ENCODE peak calls at places on chromosome 1, in seven cellular contexts. One of them, this sample, is unnamed.

GRCh38 chr1:194214735-194215134 is 1028.3 kb upstream of the B3GALT2 start:
- DNase-seq in GM12892: no peak
- DNase-seq in stimulated activated CD4-positive, alpha-beta T cell treated with anti-CD3 and anti-CD28 coated beads, Interleukin-1b, Interleukin-23, amount 100 ng/mL, for 1 hour: no peak
- DNase-seq in cardiac fibroblast: no peak
- DNase-seq in CD8-positive, alpha-beta T cell: no peak
- DNase-seq in SHP77: no peak
- DNase-seq in stomach: no peak
- DNase-seq in this sample: no peak

GRCh38 chr1:180837025-180837424 is 75.7 kb upstream of the KIAA1614 start:
- DNase-seq in GM12892: no peak
- DNase-seq in stimulated activated CD4-positive, alpha-beta T cell treated with anti-CD3 and anti-CD28 coated beads, Interleukin-1b, Interleukin-23, amount 100 ng/mL, for 1 hour: no peak
- DNase-seq in cardiac fibroblast: no peak
- DNase-seq in CD8-positive, alpha-beta T cell: no peak
- DNase-seq in SHP77: no peak
- DNase-seq in stomach: no peak
- DNase-seq in this sample: no peak

GRCh38 chr1:221868894-221869293 is 127.0 kb upstream of the DUSP10 start:
- DNase-seq in GM12892: no peak
- DNase-seq in stimulated activated CD4-positive, alpha-beta T cell treated with anti-CD3 and anti-CD28 coated beads, Interleukin-1b, Interleukin-23, amount 100 ng/mL, for 1 hour: no peak
- DNase-seq in cardiac fibroblast: peak; percentile 88
- DNase-seq in CD8-positive, alpha-beta T cell: no peak
- DNase-seq in SHP77: no peak
- DNase-seq in stomach: no peak
- DNase-seq in this sample: no peak

GRCh38 chr1:34292472-34292871 is 115.8 kb downstream of the C1orf94 start:
- DNase-seq in GM12892: no peak
- DNase-seq in stimulated activated CD4-positive, alpha-beta T cell treated with anti-CD3 and anti-CD28 coated beads, Interleukin-1b, Interleukin-23, amount 100 ng/mL, for 1 hour: no peak
- DNase-seq in cardiac fibroblast: no peak
- DNase-seq in CD8-positive, alpha-beta T cell: no peak
- DNase-seq in SHP77: no peak
- DNase-seq in stomach: no peak
- DNase-seq in this sample: no peak

GRCh38 chr1:197774691-197775281 is 494 bp downstream of the DENND1B start:
- DNase-seq in GM12892: peak; percentile 25
- DNase-seq in stimulated activated CD4-positive, alpha-beta T cell treated with anti-CD3 and anti-CD28 coated beads, Interleukin-1b, Interleukin-23, amount 100 ng/mL, for 1 hour: no peak
- DNase-seq in cardiac fibroblast: peak; percentile 60
- DNase-seq in CD8-positive, alpha-beta T cell: peak; percentile 39
- DNase-seq in SHP77: peak; percentile 19
- DNase-seq in stomach: peak; percentile 52
- DNase-seq in this sample: peak; percentile 64

GRCh38 chr1:97337250-97338030 is 583.4 kb downstream of the DPYD start:
- DNase-seq in GM12892: no peak
- DNase-seq in stimulated activated CD4-positive, alpha-beta T cell treated with anti-CD3 and anti-CD28 coated beads, Interleukin-1b, Interleukin-23, amount 100 ng/mL, for 1 hour: no peak
- DNase-seq in cardiac fibroblast: peak; percentile 41
- DNase-seq in CD8-positive, alpha-beta T cell: no peak
- DNase-seq in SHP77: no peak
- DNase-seq in stomach: no peak
- DNase-seq in this sample: no peak

GRCh38 chr1:84712288-84712874 is 22.1 kb upstream of the SSX2IP start:
- DNase-seq in GM12892: no peak
- DNase-seq in stimulated activated CD4-positive, alpha-beta T cell treated with anti-CD3 and anti-CD28 coated beads, Interleukin-1b, Interleukin-23, amount 100 ng/mL, for 1 hour: no peak
- DNase-seq in cardiac fibroblast: peak; percentile 59
- DNase-seq in CD8-positive, alpha-beta T cell: no peak
- DNase-seq in SHP77: no peak
- DNase-seq in stomach: no peak
- DNase-seq in this sample: no peak

GRCh38 chr1:154983776-154984466 is 777 bp downstream of the FLAD1 start:
- DNase-seq in GM12892: no peak
- DNase-seq in stimulated activated CD4-positive, alpha-beta T cell treated with anti-CD3 and anti-CD28 coated beads, Interleukin-1b, Interleukin-23, amount 100 ng/mL, for 1 hour: no peak
- DNase-seq in cardiac fibroblast: no peak
- DNase-seq in CD8-positive, alpha-beta T cell: no peak
- DNase-seq in SHP77: peak; percentile 21
- DNase-seq in stomach: no peak
- DNase-seq in this sample: no peak

GRCh38 chr1:57272150-57272549 is 151.7 kb downstream of the DAB1 start:
- DNase-seq in GM12892: no peak
- DNase-seq in stimulated activated CD4-positive, alpha-beta T cell treated with anti-CD3 and anti-CD28 coated beads, Interleukin-1b, Interleukin-23, amount 100 ng/mL, for 1 hour: no peak
- DNase-seq in cardiac fibroblast: no peak
- DNase-seq in CD8-positive, alpha-beta T cell: no peak
- DNase-seq in SHP77: no peak
- DNase-seq in stomach: no peak
- DNase-seq in this sample: no peak

GRCh38 chr1:147717051-147717705 is 43.2 kb downstream of the GJA5 start:
- DNase-seq in GM12892: no peak
- DNase-seq in stimulated activated CD4-positive, alpha-beta T cell treated with anti-CD3 and anti-CD28 coated beads, Interleukin-1b, Interleukin-23, amount 100 ng/mL, for 1 hour: no peak
- DNase-seq in cardiac fibroblast: peak; percentile 3
- DNase-seq in CD8-positive, alpha-beta T cell: no peak
- DNase-seq in SHP77: no peak
- DNase-seq in stomach: peak; percentile 52
- DNase-seq in this sample: peak; percentile 75

GRCh38 chr1:177351361-177352108 is 180.8 kb downstream of the BRINP2 start:
- DNase-seq in GM12892: no peak
- DNase-seq in stimulated activated CD4-positive, alpha-beta T cell treated with anti-CD3 and anti-CD28 coated beads, Interleukin-1b, Interleukin-23, amount 100 ng/mL, for 1 hour: no peak
- DNase-seq in cardiac fibroblast: no peak
- DNase-seq in CD8-positive, alpha-beta T cell: no peak
- DNase-seq in SHP77: no peak
- DNase-seq in stomach: peak; percentile 26
- DNase-seq in this sample: peak; percentile 50

GRCh38 chr1:112998592-112999235 is 42.7 kb upstream of the SLC16A1 start:
- DNase-seq in GM12892: no peak
- DNase-seq in stimulated activated CD4-positive, alpha-beta T cell treated with anti-CD3 and anti-CD28 coated beads, Interleukin-1b, Interleukin-23, amount 100 ng/mL, for 1 hour: no peak
- DNase-seq in cardiac fibroblast: peak; percentile 84
- DNase-seq in CD8-positive, alpha-beta T cell: no peak
- DNase-seq in SHP77: no peak
- DNase-seq in stomach: peak; percentile 55
- DNase-seq in this sample: no peak

GRCh38 chr1:211825990-211826389 is 4.6 kb downstream of the LPGAT1 start:
- DNase-seq in GM12892: no peak
- DNase-seq in stimulated activated CD4-positive, alpha-beta T cell treated with anti-CD3 and anti-CD28 coated beads, Interleukin-1b, Interleukin-23, amount 100 ng/mL, for 1 hour: no peak
- DNase-seq in cardiac fibroblast: peak; percentile 75
- DNase-seq in CD8-positive, alpha-beta T cell: no peak
- DNase-seq in SHP77: no peak
- DNase-seq in stomach: no peak
- DNase-seq in this sample: no peak

GRCh38 chr1:27445177-27445936 is 44.6 kb downstream of the WASF2 start:
- DNase-seq in GM12892: no peak
- DNase-seq in stimulated activated CD4-positive, alpha-beta T cell treated with anti-CD3 and anti-CD28 coated beads, Interleukin-1b, Interleukin-23, amount 100 ng/mL, for 1 hour: no peak
- DNase-seq in cardiac fibroblast: peak; percentile 29
- DNase-seq in CD8-positive, alpha-beta T cell: no peak
- DNase-seq in SHP77: no peak
- DNase-seq in stomach: no peak
- DNase-seq in this sample: no peak